ENCODE peak calls at places on chromosomes 12 and 14, in eight cellular contexts. N, I, C, Z, A, V, B and Q are unnamed samples. For H3K4me1 and H3K9me3, the result is how much of the 10 kb centered on the place peaks cover.

GRCh38 chr14:28102814-28103213 is 663.8 kb upstream of the FOXG1 start:
- DNase-seq in Z (no peak), N (no peak), C (no peak), V (no peak), A (no peak), B (no peak), I (no peak), Q (peak)

GRCh38 chr14:94345344-94346072 is 22.4 kb upstream of the SERPINA6 start:
- DNase-seq in C (peak), A (peak), B (no peak), N (peak), V (no peak), Z (no peak), I (no peak), Q (peak)

GRCh38 chr14:101077511-101078074 is 174.1 kb upstream of the RTL1 start:
- DNase-seq in I (no peak), C (peak), V (no peak), N (no peak), Z (no peak), B (peak), A (peak), Q (peak)

GRCh38 chr14:93320489-93320888 is 12.3 kb downstream of the BTBD7 start:
- DNase-seq in V (no peak), A (no peak), B (no peak), N (no peak), C (no peak), I (no peak), Z (no peak), Q (peak)

GRCh38 chr12:121826318-121826954 is 22.6 kb downstream of the SETD1B start:
- DNase-seq in V (no peak), A (peak), Z (no peak), C (no peak), N (no peak), B (no peak), I (no peak), Q (no peak)

GRCh38 chr12:69007166-69007857 is 74.3 kb upstream of the CPM start:
- DNase-seq in A (peak), C (no peak), I (no peak), V (no peak), B (no peak), N (peak), Z (no peak), Q (peak)

GRCh38 chr12:87270894-87271293 is 758.3 kb downstream of the C12orf50 start:
- DNase-seq in B (no peak), Z (no peak), V (no peak), I (no peak), C (no peak), N (peak), A (peak), Q (peak)

GRCh38 chr12:11895421-11896064 is 175.2 kb upstream of the BCL2L14 start:
- DNase-seq in A (no peak), B (no peak), I (no peak), Z (no peak), N (no peak), V (no peak), C (no peak), Q (no peak)

GRCh38 chr12:16939871-16940306 is 333.9 kb upstream of the LMO3 start:
- DNase-seq in I (no peak), A (peak), Z (no peak), B (no peak), V (no peak), C (no peak), N (peak), Q (peak)

GRCh38 chr12:58041441-58041840 is 100.1 kb downstream of the ATP23 start:
- DNase-seq in V (no peak), N (no peak), B (no peak), C (no peak), A (no peak), Z (no peak), I (no peak), Q (no peak)

GRCh38 chr14:33699300-33699699 is 251.6 kb downstream of the EGLN3 start:
- DNase-seq in B (no peak), A (no peak), C (no peak), Z (no peak), V (no peak), N (no peak), I (no peak), Q (no peak)

GRCh38 chr14:53515264-53515663 is 362.1 kb upstream of the DDHD1 start:
- DNase-seq in V (no peak), A (no peak), N (no peak), Z (no peak), C (no peak), I (no peak), B (no peak), Q (no peak)

GRCh38 chr14:64720190-64720589 is 16.0 kb downstream of the PLEKHG3 start:
- DNase-seq in N (peak), B (no peak), V (peak), A (peak), C (no peak), Z (no peak), I (no peak), Q (no peak)

GRCh38 chr14:59630281-59630963 is 53.8 kb upstream of the CCDC175 start:
- DNase-seq in V (no peak), B (no peak), A (peak), C (no peak), N (no peak), I (no peak), Z (no peak), Q (peak)

GRCh38 chr12:106131671-106132070 is 7.1 kb downstream of the NUAK1 start:
- DNase-seq in N (peak), C (no peak), I (no peak), A (no peak), V (no peak), Z (no peak), B (no peak), Q (peak)

GRCh38 chr12:32115404-32116104 is 8.9 kb downstream of the BICD1 start:
- DNase-seq in Z (no peak), C (peak), I (peak), B (peak), V (peak), A (peak), N (peak), Q (peak)

GRCh38 chr12:95204141-95204866 is 13.0 kb downstream of the FGD6 start:
- DNase-seq in I (no peak), V (no peak), A (peak), B (no peak), Z (no peak), C (peak), N (peak), Q (peak)

GRCh38 chr14:38409081-38409705 is 153.3 kb upstream of the CLEC14A start:
- DNase-seq in Z (no peak), C (no peak), A (peak), B (no peak), I (no peak), N (no peak), V (no peak), Q (no peak)

GRCh38 chr14:38400751-38401150 is 144.9 kb upstream of the CLEC14A start:
- DNase-seq in I (no peak), V (no peak), Z (no peak), A (no peak), N (no peak), C (no peak), B (no peak), Q (no peak)

GRCh38 chr14:38404100-38404541 is 148.2 kb upstream of the CLEC14A start:
- DNase-seq in B (no peak), Z (no peak), N (no peak), C (no peak), I (no peak), V (no peak), A (no peak), Q (peak)

GRCh38 chr14:38405851-38406630 is 150.1 kb upstream of the CLEC14A start:
- DNase-seq in C (no peak), A (no peak), Z (no peak), V (no peak), I (no peak), N (peak), B (no peak), Q (peak)

DNA sequence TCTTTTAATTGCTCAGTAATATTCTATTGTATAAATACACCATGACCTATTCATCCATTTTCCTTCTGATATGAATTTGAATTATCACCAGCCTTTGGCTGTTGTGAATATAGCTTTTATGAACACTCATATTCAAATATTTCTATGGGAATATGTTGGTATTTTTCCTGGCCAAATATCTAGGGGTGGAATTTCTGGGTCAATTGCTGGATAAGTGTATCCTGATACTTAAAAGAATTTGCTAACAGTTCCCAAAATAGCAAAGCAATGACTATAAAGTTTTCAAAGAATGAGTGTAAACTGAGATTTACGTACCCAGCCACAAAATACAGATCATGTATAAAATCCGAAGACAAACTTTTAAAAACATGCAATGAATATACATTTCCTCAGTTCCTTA is 148.7 kb upstream of the CLEC14A start:
- DNase-seq in C (no peak), V (no peak), B (no peak), Z (no peak), N (no peak), I (no peak), A (no peak), Q (peak)
- H3K4me1 ChIP-seq in C (under half), V (under half), B (under half), Z (under half), N (under half), I (under half), A (under half), Q (under half)

GRCh38 chr14:52117433-52117832 is 48.6 kb upstream of the NID2 start:
- DNase-seq in I (no peak), A (peak), Z (no peak), B (no peak), N (no peak), V (peak), C (no peak), Q (no peak)

GRCh38 chr14:52124791-52125661 is 56.2 kb upstream of the NID2 start:
- DNase-seq in N (peak), Z (peak), C (no peak), V (peak), I (no peak), B (no peak), A (peak), Q (no peak)

GRCh38 chr14:52119030-52119429 is 50.2 kb upstream of the NID2 start:
- DNase-seq in Z (no peak), C (no peak), V (no peak), I (peak), A (no peak), N (no peak), B (no peak), Q (no peak)

GRCh38 chr14:52125885-52126284 is 57.0 kb upstream of the NID2 start:
- DNase-seq in A (no peak), Z (no peak), B (no peak), I (no peak), V (no peak), C (no peak), N (no peak), Q (peak)

GRCh38 chr14:52121441-52121840 is 52.6 kb upstream of the NID2 start:
- DNase-seq in A (peak), C (no peak), B (no peak), I (no peak), Z (no peak), N (no peak), V (no peak), Q (no peak)
- H3K9me3 ChIP-seq in A (under half), C (under half), B (under half), I (under half), Z (under half), N (under half), V (under half), Q (under half)

GRCh38 chr12:24739094-24739779 is 209.7 kb downstream of the BCAT1 start:
- DNase-seq in B (no peak), C (no peak), Z (no peak), A (peak), N (no peak), I (no peak), V (no peak), Q (no peak)
- H3K4me1 ChIP-seq in B (under half), C (under half), Z (under half), A (under half), N (under half), I (under half), V (under half), Q (under half)

GRCh38 chr12:133234971-133235370 is 706 bp downstream of the ANHX start:
- DNase-seq in A (peak), Z (no peak), B (no peak), I (no peak), C (no peak), N (no peak), V (no peak), Q (no peak)

GRCh38 chr12:133236556-133236955 is 879 bp upstream of the ANHX start:
- DNase-seq in V (no peak), Z (no peak), N (no peak), I (no peak), A (no peak), C (no peak), B (no peak), Q (no peak)

GRCh38 chr12:133233993-133234564 is 1.6 kb downstream of the ANHX start:
- DNase-seq in V (no peak), B (no peak), N (no peak), A (peak), C (no peak), I (no peak), Z (no peak), Q (no peak)

GRCh38 chr12:133235401-133236112 is at the start of gene ANHX:
- DNase-seq in Z (no peak), N (no peak), I (no peak), C (no peak), V (no peak), A (peak), B (no peak), Q (no peak)

DNA sequence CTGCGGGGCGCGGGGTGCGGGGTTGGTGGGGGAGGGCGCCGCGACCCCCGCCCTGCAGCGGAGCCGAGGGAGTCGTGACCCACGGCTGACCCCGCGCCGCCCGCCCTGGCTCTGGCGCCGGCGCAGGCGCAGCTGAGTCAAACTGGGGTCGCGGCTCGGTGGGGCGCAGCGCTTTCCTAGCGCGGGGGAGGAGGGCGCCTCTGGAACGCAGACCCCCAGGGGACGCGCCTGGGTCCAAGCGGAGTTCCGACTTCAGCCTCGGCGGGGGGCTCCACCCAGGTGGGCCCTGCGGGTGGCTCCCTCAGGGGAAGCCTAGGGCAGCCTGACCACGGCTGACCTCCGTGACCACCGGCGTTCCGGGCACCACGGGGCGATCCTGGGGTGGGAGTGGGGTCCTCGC is 467 bp upstream of the ANHX start:
- DNase-seq in B (no peak), I (no peak), C (no peak), N (no peak), A (no peak), Z (no peak), V (no peak), Q (no peak)
- H3K9me3 ChIP-seq in B (under half), I (under half), C (under half), N (half or more), A (under half), Z (under half), V (under half), Q (under half)